ENCODE peak calls at places on chromosome 6, in seven cellular contexts. Z is putamen; E is effector CD4-positive, alpha-beta T cell; J is B cell; B is activated T-cell treated with anti-CD3 and anti-CD28 coated beads, Interleukin-2, amount 50 U/mL, for 4 hours; Q is WTC11; U is RPMI7951. O is an unnamed sample.

GRCh38 chr6:154447929-154448328 is 62.6 kb downstream of the CNKSR3 start:
- DNase-seq in Z (no peak), J (no peak), U (no peak), Q (no peak), E (no peak), B (no peak), O (no peak)

GRCh38 chr6:46925563-46926253 is 4.0 kb upstream of the ADGRF5 start:
- DNase-seq in Z (no peak), J (no peak), E (no peak), Q (no peak), B (no peak), U (peak; percentile 65), O (no peak)

GRCh38 chr6:3881722-3882421 is 32.7 kb downstream of the FAM50B start:
- DNase-seq in B (no peak), Q (no peak), E (no peak), Z (no peak), J (no peak), U (peak; percentile 38), O (no peak)

GRCh38 chr6:96060249-96060648 is 44.5 kb downstream of the FUT9 start:
- DNase-seq in Z (no peak), E (no peak), U (no peak), Q (no peak), J (no peak), B (no peak), O (no peak)

GRCh38 chr6:31888281-31889258 is 8.9 kb downstream of the EHMT2 start:
- DNase-seq in U (no peak), J (peak; percentile 58), B (peak; percentile 58), Z (no peak), Q (peak; percentile 79), E (peak; percentile 53), O (peak; percentile 80)

GRCh38 chr6:163613668-163614067 is 199.2 kb downstream of the QKI start:
- DNase-seq in Q (no peak), Z (no peak), B (no peak), U (no peak), E (no peak), J (no peak), O (no peak)

GRCh38 chr6:88650029-88650619 is 313.3 kb downstream of the RNGTT start:
- DNase-seq in J (no peak), B (no peak), E (no peak), Q (no peak), Z (peak; percentile 71), U (peak; percentile 67), O (peak; percentile 62)

GRCh38 chr6:149934249-149935156 is 7.3 kb upstream of the ULBP2 start:
- DNase-seq in E (peak; percentile 65), J (peak; percentile 69), Q (peak; percentile 55), U (peak; percentile 64), B (peak; percentile 71), Z (peak; percentile 44), O (peak; percentile 55)

GRCh38 chr6:142833054-142833453 is 111.9 kb downstream of the HIVEP2 start:
- DNase-seq in Q (no peak), J (no peak), Z (no peak), U (peak; percentile 88), B (no peak), E (no peak), O (no peak)

GRCh38 chr6:157226761-157227160 is 96.6 kb downstream of the TMEM242 start:
- DNase-seq in J (no peak), Z (no peak), B (no peak), E (no peak), U (no peak), Q (no peak), O (no peak)

GRCh38 chr6:111805511-111806181 is 67.6 kb downstream of the FYN start:
- DNase-seq in J (peak; percentile 64), U (peak; percentile 87), Z (no peak), E (no peak), Q (no peak), B (peak; percentile 42), O (peak; percentile 33)

GRCh38 chr6:49923826-49924225 is 40.1 kb downstream of the DEFB114 start:
- DNase-seq in E (no peak), U (no peak), Q (peak; percentile 12), Z (no peak), B (no peak), J (no peak), O (no peak)

GRCh38 chr6:2853766-2854393 is 12.2 kb upstream of the SERPINB1 start:
- DNase-seq in E (peak; percentile 70), U (peak; percentile 80), B (peak; percentile 82), Q (no peak), Z (no peak), J (peak; percentile 76), O (peak; percentile 60)

GRCh38 chr6:153485072-153485471 is 354.0 kb upstream of the RGS17 start:
- DNase-seq in Z (no peak), Q (no peak), U (no peak), B (no peak), E (no peak), J (no peak), O (no peak)

GRCh38 chr6:167512926-167513325 is 188.0 kb downstream of the TTLL2 start:
- DNase-seq in U (no peak), B (no peak), Z (no peak), J (no peak), E (no peak), Q (no peak), O (no peak)

GRCh38 chr6:164842085-164842484 is 467.3 kb downstream of the C6orf118 start:
- DNase-seq in U (no peak), J (no peak), Q (no peak), B (no peak), E (no peak), Z (no peak), O (no peak)

GRCh38 chr6:63440057-63440456 is 120.3 kb upstream of the LGSN start:
- DNase-seq in Q (no peak), J (no peak), U (no peak), E (no peak), Z (no peak), B (no peak), O (peak; percentile 23)

GRCh38 chr6:136809461-136809860 is 12.9 kb upstream of the PEX7 start:
- DNase-seq in E (no peak), B (no peak), J (no peak), Z (no peak), Q (no peak), U (no peak), O (no peak)

GRCh38 chr6:87444362-87444761 is 28.4 kb upstream of the SLC35A1 start:
- DNase-seq in B (no peak), Q (peak; percentile 30), Z (no peak), J (no peak), E (no peak), U (no peak), O (no peak)

GRCh38 chr6:144339859-144340452 is 54.8 kb downstream of the UTRN start:
- DNase-seq in J (no peak), U (no peak), B (no peak), E (no peak), Q (no peak), Z (no peak), O (no peak)

GRCh38 chr6:70666726-70667125 is 957 bp upstream of the SMAP1 start:
- DNase-seq in U (no peak), B (no peak), Q (no peak), Z (no peak), E (no peak), J (no peak), O (no peak)

GRCh38 chr6:113879186-113880096 is 22.3 kb downstream of the MARCKS start:
- DNase-seq in U (peak; percentile 80), E (no peak), Q (peak; percentile 33), J (peak; percentile 51), Z (peak; percentile 63), B (no peak), O (peak; percentile 37)

GRCh38 chr6:53962631-53963030 is 148.6 kb upstream of the MLIP start:
- DNase-seq in Z (no peak), Q (no peak), J (no peak), B (no peak), E (no peak), U (no peak), O (no peak)

GRCh38 chr6:85460154-85460950 is 10.5 kb downstream of the NT5E start:
- DNase-seq in U (peak; percentile 57), J (no peak), Z (no peak), Q (no peak), B (no peak), E (no peak), O (no peak)

GRCh38 chr6:52261229-52261628 is 16.9 kb upstream of the IL17F start:
- DNase-seq in B (no peak), U (peak; percentile 41), Q (no peak), J (no peak), Z (no peak), E (no peak), O (no peak)

GRCh38 chr6:35742842-35743241 is 6.0 kb downstream of the ARMC12 start:
- DNase-seq in E (no peak), Z (no peak), Q (peak; percentile 52), U (no peak), B (no peak), J (no peak), O (no peak)

GRCh38 chr6:94052754-94053153 is 633.4 kb upstream of the EPHA7 start:
- DNase-seq in Z (no peak), B (no peak), Q (no peak), U (no peak), J (no peak), E (no peak), O (no peak)

GRCh38 chr6:42969934-42970333 is 9.0 kb downstream of the PEX6 start:
- DNase-seq in U (no peak), E (no peak), Z (no peak), B (no peak), Q (no peak), J (no peak), O (no peak)

O was measured in GM13976.